ENCODE peak calls at places on chromosomes 5 and 9, in seven cellular contexts. B is GDM1; A is upper lobe of right lung; G is IMR-90; H is HS-27A; R is activated T-cell treated with anti-CD3 and anti-CD28 coated beads, Interleukin-2, amount 50 U/mL, for 48 hours; D is T-helper 22 cell. W is an unnamed sample.

GRCh38 chr9:5002811-5003210 is 17.7 kb downstream of the JAK2 start:
- DNase-seq in B (no peak), A (no peak), G (peak; percentile 69), H (no peak), R (no peak), D (no peak), W (peak; percentile 87)

GRCh38 chr5:91179018-91179417 is 204.1 kb downstream of the ARRDC3 start:
- DNase-seq in B (no peak), A (no peak), G (peak; percentile 64), H (no peak), R (no peak), D (no peak), W (peak; percentile 59)

GRCh38 chr9:137666950-137667670 is 48.3 kb downstream of the EHMT1 start:
- DNase-seq in B (no peak), A (peak; percentile 48), G (no peak), H (no peak), R (no peak), D (no peak), W (no peak)

GRCh38 chr5:59798862-59799667 is 94.5 kb downstream of the PDE4D start:
- DNase-seq in B (no peak), A (no peak), G (no peak), H (no peak), R (no peak), D (no peak), W (peak; percentile 43)

GRCh38 chr9:131758972-131759647 is 19.2 kb upstream of the RAPGEF1 start:
- DNase-seq in B (no peak), A (no peak), G (peak; percentile 25), H (no peak), R (no peak), D (no peak), W (peak; percentile 46)

GRCh38 chr5:10735569-10736255 is 25.3 kb downstream of the DAP start:
- DNase-seq in B (no peak), A (no peak), G (no peak), H (no peak), R (no peak), D (no peak), W (no peak)

GRCh38 chr5:153237671-153238332 is 252.7 kb upstream of the GRIA1 start:
- DNase-seq in B (no peak), A (no peak), G (no peak), H (no peak), R (no peak), D (no peak), W (no peak)

GRCh38 chr5:61275841-61276240 is 56.2 kb upstream of the ZSWIM6 start:
- DNase-seq in B (peak; percentile 91), A (peak; percentile 85), G (peak; percentile 82), H (no peak), R (peak; percentile 60), D (no peak), W (peak; percentile 86)

GRCh38 chr5:16726538-16726946 is 109.7 kb upstream of the RETREG1 start:
- DNase-seq in B (peak; percentile 33), A (no peak), G (peak; percentile 28), H (no peak), R (peak; percentile 18), D (no peak), W (no peak)

GRCh38 chr5:141515946-141516647 is 27.2 kb downstream of the PCDHGC5 start:
- DNase-seq in B (no peak), A (no peak), G (no peak), H (no peak), R (no peak), D (no peak), W (no peak)

GRCh38 chr5:3948838-3949237 is 353.2 kb downstream of the IRX1 start:
- DNase-seq in B (no peak), A (no peak), G (no peak), H (no peak), R (no peak), D (no peak), W (no peak)

GRCh38 chr5:179422213-179422839 is 77.1 kb upstream of the ADAMTS2 start:
- DNase-seq in B (no peak), A (peak; percentile 42), G (no peak), H (no peak), R (no peak), D (no peak), W (peak; percentile 26)

GRCh38 chr5:140256726-140257125 is 46.2 kb downstream of the PFDN1 start:
- DNase-seq in B (no peak), A (no peak), G (no peak), H (no peak), R (no peak), D (no peak), W (no peak)

GRCh38 chr9:82423700-82424099 is 435.1 kb downstream of the SPATA31D1 start:
- DNase-seq in B (no peak), A (no peak), G (no peak), H (no peak), R (no peak), D (no peak), W (no peak)

GRCh38 chr5:42944989-42945388 is 95.1 kb downstream of the ANXA2R start:
- DNase-seq in B (no peak), A (no peak), G (peak; percentile 96), H (peak; percentile 61), R (no peak), D (no peak), W (peak; percentile 94)

W was measured in fibroblast of mammary gland.